ENCODE peak calls at places on chromosomes 16 and 17, in eight cellular contexts. One of them, this sample, is unnamed.

GRCh38 chr17:76090517-76091135 is 11.6 kb downstream of the ZACN start:
- DNase-seq in GM03348: no peak
- DNase-seq in small intestine: no peak
- DNase-seq in stimulated activated CD8-positive, alpha-beta memory T cell treated with anti-CD3 and anti-CD28 coated beads, Interleukin-2, amount 100 ng/mL, for 1 hour: no peak
- DNase-seq in lower leg skin: no peak
- DNase-seq in activated naive CD4-positive, alpha-beta T cell: no peak
- DNase-seq in NCI-H446 treated with DMSO at 0.1 percent for 48 hours: no peak
- DNase-seq in OCI-LY7: no peak
- DNase-seq in this sample: no peak

GRCh38 chr17:6843241-6843890 is 11.8 kb upstream of the TEKT1 start:
- DNase-seq in NCI-H446 treated with DMSO at 0.1 percent for 48 hours: no peak
- DNase-seq in small intestine: peak
- DNase-seq in stimulated activated CD8-positive, alpha-beta memory T cell treated with anti-CD3 and anti-CD28 coated beads, Interleukin-2, amount 100 ng/mL, for 1 hour: no peak
- DNase-seq in OCI-LY7: peak
- DNase-seq in GM03348: peak
- DNase-seq in activated naive CD4-positive, alpha-beta T cell: no peak
- DNase-seq in lower leg skin: no peak
- DNase-seq in this sample: no peak

GRCh38 chr17:60393840-60394529 is 2.1 kb upstream of the USP32 start:
- DNase-seq in activated naive CD4-positive, alpha-beta T cell: no peak
- DNase-seq in stimulated activated CD8-positive, alpha-beta memory T cell treated with anti-CD3 and anti-CD28 coated beads, Interleukin-2, amount 100 ng/mL, for 1 hour: no peak
- DNase-seq in small intestine: no peak
- DNase-seq in lower leg skin: no peak
- DNase-seq in OCI-LY7: no peak
- DNase-seq in GM03348: no peak
- DNase-seq in NCI-H446 treated with DMSO at 0.1 percent for 48 hours: no peak
- DNase-seq in this sample: no peak

GRCh38 chr16:15843635-15844279 is 13.1 kb downstream of the MYH11 start:
- DNase-seq in lower leg skin: no peak
- DNase-seq in OCI-LY7: no peak
- DNase-seq in stimulated activated CD8-positive, alpha-beta memory T cell treated with anti-CD3 and anti-CD28 coated beads, Interleukin-2, amount 100 ng/mL, for 1 hour: no peak
- DNase-seq in NCI-H446 treated with DMSO at 0.1 percent for 48 hours: no peak
- DNase-seq in GM03348: no peak
- DNase-seq in small intestine: no peak
- DNase-seq in activated naive CD4-positive, alpha-beta T cell: no peak
- DNase-seq in this sample: no peak

GRCh38 chr17:56596741-56597494 is 3.4 kb downstream of the NOG start:
- DNase-seq in OCI-LY7: no peak
- DNase-seq in GM03348: peak
- DNase-seq in activated naive CD4-positive, alpha-beta T cell: no peak
- DNase-seq in NCI-H446 treated with DMSO at 0.1 percent for 48 hours: no peak
- DNase-seq in lower leg skin: peak
- DNase-seq in stimulated activated CD8-positive, alpha-beta memory T cell treated with anti-CD3 and anti-CD28 coated beads, Interleukin-2, amount 100 ng/mL, for 1 hour: no peak
- DNase-seq in small intestine: no peak
- DNase-seq in this sample: no peak

GRCh38 chr17:81016575-81016974 is 18.4 kb upstream of the BAIAP2 start:
- DNase-seq in small intestine: no peak
- DNase-seq in NCI-H446 treated with DMSO at 0.1 percent for 48 hours: no peak
- DNase-seq in activated naive CD4-positive, alpha-beta T cell: no peak
- DNase-seq in OCI-LY7: no peak
- DNase-seq in GM03348: no peak
- DNase-seq in lower leg skin: no peak
- DNase-seq in stimulated activated CD8-positive, alpha-beta memory T cell treated with anti-CD3 and anti-CD28 coated beads, Interleukin-2, amount 100 ng/mL, for 1 hour: no peak
- DNase-seq in this sample: no peak

GRCh38 chr16:53754938-53755910 is 51.3 kb downstream of the FTO start:
- DNase-seq in NCI-H446 treated with DMSO at 0.1 percent for 48 hours: peak
- DNase-seq in stimulated activated CD8-positive, alpha-beta memory T cell treated with anti-CD3 and anti-CD28 coated beads, Interleukin-2, amount 100 ng/mL, for 1 hour: no peak
- DNase-seq in GM03348: peak
- DNase-seq in small intestine: peak
- DNase-seq in lower leg skin: no peak
- DNase-seq in activated naive CD4-positive, alpha-beta T cell: no peak
- DNase-seq in OCI-LY7: no peak
- DNase-seq in this sample: no peak

GRCh38 chr17:6690641-6691040 is 22.5 kb downstream of the SLC13A5 start:
- DNase-seq in stimulated activated CD8-positive, alpha-beta memory T cell treated with anti-CD3 and anti-CD28 coated beads, Interleukin-2, amount 100 ng/mL, for 1 hour: no peak
- DNase-seq in NCI-H446 treated with DMSO at 0.1 percent for 48 hours: no peak
- DNase-seq in small intestine: no peak
- DNase-seq in OCI-LY7: no peak
- DNase-seq in lower leg skin: no peak
- DNase-seq in GM03348: no peak
- DNase-seq in activated naive CD4-positive, alpha-beta T cell: no peak
- DNase-seq in this sample: no peak

GRCh38 chr17:75430159-75430748 is 24.8 kb upstream of the GRB2 start:
- DNase-seq in OCI-LY7: no peak
- DNase-seq in NCI-H446 treated with DMSO at 0.1 percent for 48 hours: no peak
- DNase-seq in GM03348: peak
- DNase-seq in activated naive CD4-positive, alpha-beta T cell: no peak
- DNase-seq in lower leg skin: no peak
- DNase-seq in small intestine: peak
- DNase-seq in stimulated activated CD8-positive, alpha-beta memory T cell treated with anti-CD3 and anti-CD28 coated beads, Interleukin-2, amount 100 ng/mL, for 1 hour: no peak
- DNase-seq in this sample: no peak